ENCODE peak calls at places on chromosomes 3 and 15, in seven cellular contexts. S is CD8-positive, alpha-beta T cell; M is dorsolateral prefrontal cortex; C is HFFc6; L is IMR-90; T is cardiac muscle cell; W is endothelial cell of umbilical vein. N is an unnamed sample.
A peak's percentile ranks its signal among the peaks of the same experiment; 100 is the strongest.

GRCh38 chr3:26246901-26247300 is 375.7 kb upstream of the LRRC3B start:
- DNase-seq in C (no peak), M (no peak), T (no peak), L (no peak), W (no peak), S (no peak), N (no peak)

GRCh38 chr15:44729394-44729913 is 6.9 kb upstream of the TRIM69 start:
- DNase-seq in C (no peak), W (no peak), M (peak; percentile 50), L (peak; percentile 18), T (peak; percentile 40), S (no peak), N (no peak)

GRCh38 chr3:131193671-131194291 is 167.1 kb downstream of the NEK11 start:
- DNase-seq in M (no peak), L (no peak), T (no peak), W (no peak), C (peak; percentile 25), S (no peak), N (no peak)

GRCh38 chr15:66646308-66646707 is 55.7 kb upstream of the SMAD6 start:
- DNase-seq in C (no peak), M (no peak), W (no peak), L (no peak), T (peak; percentile 81), S (no peak), N (peak; percentile 16)

GRCh38 chr3:52367891-52368880 is 52.1 kb downstream of the DNAH1 start:
- DNase-seq in C (no peak), M (peak; percentile 59), L (no peak), W (peak; percentile 52), T (no peak), S (no peak), N (no peak)

GRCh38 chr3:94162700-94163099 is 99.8 kb downstream of the NSUN3 start:
- DNase-seq in S (no peak), M (no peak), C (peak; percentile 43), W (no peak), T (no peak), L (peak; percentile 34), N (no peak)

GRCh38 chr3:30659270-30660127 is 53.1 kb downstream of the TGFBR2 start:
- DNase-seq in M (no peak), T (peak; percentile 89), L (peak; percentile 97), S (no peak), C (peak; percentile 95), W (peak; percentile 94), N (peak; percentile 71)

GRCh38 chr15:95557226-95558046 is 773.1 kb upstream of the NR2F2 start:
- DNase-seq in T (peak; percentile 93), W (peak; percentile 96), M (no peak), C (peak; percentile 88), L (peak; percentile 95), S (no peak), N (peak; percentile 57)

GRCh38 chr3:188529228-188529627 is 375.3 kb downstream of the LPP start:
- DNase-seq in C (peak; percentile 10), T (no peak), W (no peak), S (no peak), M (no peak), L (peak; percentile 78), N (no peak)

GRCh38 chr15:64105113-64105704 is 9.4 kb downstream of the SNX1 start:
- DNase-seq in T (peak; percentile 89), L (peak; percentile 57), S (no peak), W (peak; percentile 37), M (no peak), C (no peak), N (peak; percentile 49)

GRCh38 chr15:72554471-72555425 is 80.6 kb downstream of the ARIH1 start:
- DNase-seq in L (peak; percentile 84), C (peak; percentile 74), T (peak; percentile 65), S (no peak), W (peak; percentile 67), M (no peak), N (peak; percentile 4)

GRCh38 chr3:59256233-59256632 is 206.4 kb upstream of the CFAP20DC start:
- DNase-seq in L (no peak), W (no peak), S (no peak), T (no peak), C (no peak), M (no peak), N (no peak)

GRCh38 chr15:57646057-57646456 is 54.4 kb downstream of the MYZAP start:
- DNase-seq in W (no peak), S (no peak), T (no peak), C (no peak), L (no peak), M (no peak), N (no peak)

GRCh38 chr15:81235781-81236507 is 39.3 kb downstream of the IL16 start:
- DNase-seq in S (no peak), L (peak; percentile 99), T (peak; percentile 96), W (peak; percentile 14), M (peak; percentile 50), C (peak; percentile 96), N (peak; percentile 79)

GRCh38 chr3:14622368-14622767 is 29.2 kb upstream of the CCDC174 start:
- DNase-seq in S (no peak), M (no peak), C (no peak), W (no peak), T (no peak), L (no peak), N (no peak)

GRCh38 chr3:46663611-46664135 is 29.8 kb downstream of the ALS2CL start:
- DNase-seq in W (peak; percentile 46), M (no peak), L (peak; percentile 46), T (no peak), C (no peak), S (no peak), N (no peak)

GRCh38 chr15:28123408-28124023 is 24.4 kb upstream of the OCA2 start:
- DNase-seq in S (no peak), W (peak; percentile 75), C (peak; percentile 74), L (peak; percentile 76), M (no peak), T (peak; percentile 79), N (no peak)

GRCh38 chr3:23566499-23566898 is 239.3 kb upstream of the UBE2E1 start:
- DNase-seq in L (no peak), W (no peak), T (no peak), C (no peak), M (no peak), S (no peak), N (no peak)

GRCh38 chr3:40398346-40398745 is 11.4 kb downstream of the ENTPD3 start:
- DNase-seq in C (no peak), L (no peak), S (no peak), T (peak; percentile 19), M (no peak), W (no peak), N (no peak)

GRCh38 chr3:107124885-107125284 is 252.4 kb upstream of the CCDC54 start:
- DNase-seq in W (no peak), T (peak; percentile 84), S (no peak), L (peak; percentile 83), C (peak; percentile 44), M (no peak), N (no peak)

GRCh38 chr15:82414536-82415191 is 15.0 kb upstream of the GOLGA6L9 start:
- DNase-seq in M (no peak), L (peak; percentile 48), S (no peak), W (no peak), T (peak; percentile 3), C (peak; percentile 0), N (no peak)

GRCh38 chr3:172208586-172209332 is 169.4 kb downstream of the FNDC3B start:
- DNase-seq in C (no peak), L (peak; percentile 28), S (no peak), W (no peak), M (no peak), T (no peak), N (no peak)

GRCh38 chr15:92167413-92167950 is 226.2 kb upstream of the ST8SIA2 start:
- DNase-seq in C (no peak), L (no peak), M (no peak), S (no peak), T (no peak), W (no peak), N (no peak)

GRCh38 chr3:150410311-150411105 is 2.4 kb downstream of the TSC22D2 start:
- DNase-seq in C (no peak), M (peak; percentile 49), T (peak; percentile 47), W (peak; percentile 46), L (peak; percentile 32), S (no peak), N (no peak)
- TF ChIP-seq CTCF in C (peak; percentile 27), M (no peak), T (no peak), W (peak; percentile 1), L (no peak), S (no peak), N (no peak)

GRCh38 chr3:190385835-190386688 is 1.9 kb upstream of the CLDN16 start:
- DNase-seq in L (peak; percentile 98), S (no peak), W (peak; percentile 90), M (no peak), T (peak; percentile 94), C (peak; percentile 91), N (peak; percentile 90)

GRCh38 chr3:190387578-190388213 is at the start of gene CLDN16:
- DNase-seq in L (no peak), T (no peak), W (no peak), S (no peak), M (no peak), C (no peak), N (no peak)

GRCh38 chr3:190382082-190382481 is 5.9 kb upstream of the CLDN16 start:
- DNase-seq in L (peak; percentile 69), S (no peak), T (peak; percentile 11), W (no peak), M (no peak), C (peak; percentile 45), N (peak; percentile 55)

GRCh38 chr3:190381356-190381940 is 6.5 kb upstream of the CLDN16 start:
- DNase-seq in L (peak; percentile 32), W (no peak), C (peak; percentile 3), S (no peak), M (no peak), T (no peak), N (no peak)

GRCh38 chr3:190384241-190384863 is 3.6 kb upstream of the CLDN16 start:
- DNase-seq in T (peak; percentile 60), L (peak; percentile 69), C (peak; percentile 49), W (peak; percentile 45), M (no peak), S (no peak), N (no peak)
- TF ChIP-seq CTCF in T (peak; percentile 49), L (peak; percentile 62), C (peak; percentile 71), W (peak; percentile 8), M (no peak), S (no peak), N (peak; percentile 44)

DNA sequence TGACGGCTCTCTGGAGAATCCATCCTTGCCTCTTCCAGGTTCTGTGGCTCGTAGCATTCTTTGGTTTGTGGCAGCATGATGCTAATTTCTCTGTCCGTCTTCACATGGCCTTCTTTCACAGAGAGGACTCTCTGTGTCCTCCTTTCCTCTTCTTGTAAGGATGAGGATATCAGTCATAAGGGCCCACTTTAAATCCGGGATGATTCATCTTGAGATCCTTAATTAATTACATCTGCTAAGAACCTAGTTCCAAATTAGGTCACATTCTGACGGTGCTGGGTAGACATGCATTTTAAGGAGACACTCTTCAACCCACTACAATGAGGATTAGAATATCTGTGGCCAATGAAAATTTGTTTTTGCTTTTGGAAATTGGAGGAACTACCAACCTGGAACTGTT is 15.7 kb upstream of the GXYLT2 start:
- DNase-seq in L (peak; percentile 55), T (peak; percentile 49), C (peak; percentile 67), W (no peak), S (no peak), M (no peak), N (peak; percentile 67)
- TF ChIP-seq CTCF in L (no peak), T (no peak), C (no peak), W (no peak), S (no peak), M (no peak), N (no peak)

DNA sequence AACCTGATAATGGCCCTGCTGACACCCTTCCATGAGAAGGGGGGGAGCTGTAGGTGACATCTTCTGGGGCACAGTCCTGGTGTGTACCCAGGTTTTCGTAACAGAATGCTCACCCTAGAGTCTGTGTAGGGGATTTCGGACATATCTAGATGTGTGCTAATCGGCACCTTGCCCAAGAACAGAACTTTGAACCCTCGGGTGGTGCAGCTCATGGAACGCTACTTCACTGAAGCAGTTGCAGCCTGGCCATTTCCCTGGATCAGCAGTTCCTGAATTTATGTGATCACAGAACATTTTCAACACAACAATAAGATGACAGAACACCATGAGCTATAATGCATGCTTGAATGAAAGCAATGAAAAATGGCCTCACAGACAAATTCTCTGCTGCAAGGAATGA is 57.5 kb upstream of the MUC13 start:
- DNase-seq in S (no peak), W (no peak), M (no peak), L (no peak), C (no peak), T (no peak), N (no peak)
- TF ChIP-seq CTCF in S (no peak), W (no peak), M (no peak), L (no peak), C (no peak), T (no peak), N (no peak)